ENCODE peak calls at places on chromosomes 2 and 18, in four cellular contexts. T is HepG2, E is WTC11, L is GM12878. A is an unnamed sample.

GRCh38 chr2:114496959-114497358 is 54.5 kb downstream of the DPP10 start:
- DNase-seq in T (no peak), E (no peak), L (no peak), A (no peak)

GRCh38 chr2:44009136-44009744 is 13.5 kb upstream of the LRPPRC start:
- DNase-seq in T (no peak), E (no peak), L (no peak), A (no peak)

GRCh38 chr18:79513381-79514081 is 117.8 kb downstream of the NFATC1 start:
- DNase-seq in T (no peak), E (no peak), L (no peak), A (no peak)

GRCh38 chr2:132438650-132439030 is 22.0 kb downstream of the GPR39 start:
- DNase-seq in T (no peak), E (no peak), L (no peak), A (no peak)

GRCh38 chr2:151577116-151577515 is 157.2 kb downstream of the NEB start:
- DNase-seq in T (no peak), E (no peak), L (no peak), A (no peak)

GRCh38 chr2:3470856-3471737 is 48.2 kb downstream of the ADI1 start:
- DNase-seq in T (no peak), E (no peak), L (no peak), A (no peak)

GRCh38 chr2:207252979-207253640 is 87.4 kb upstream of the KLF7 start:
- DNase-seq in T (no peak), E (peak; percentile 20), L (no peak), A (no peak)

GRCh38 chr18:58661423-58661822 is 9.8 kb upstream of the MALT1 start:
- DNase-seq in T (no peak), E (no peak), L (no peak), A (no peak)

GRCh38 chr2:8488001-8488738 is 193.7 kb upstream of the ID2 start:
- DNase-seq in T (no peak), E (no peak), L (peak; percentile 95), A (no peak)

GRCh38 chr2:70019096-70019495 is 57.7 kb upstream of the ASPRV1 start:
- DNase-seq in T (no peak), E (no peak), L (no peak), A (no peak)

GRCh38 chr2:35220471-35220870 is 1135.1 kb upstream of the CRIM1 start:
- DNase-seq in T (no peak), E (no peak), L (no peak), A (no peak)

GRCh38 chr2:100752628-100753333 is 67.2 kb upstream of the NPAS2 start:
- DNase-seq in T (peak; percentile 67), E (no peak), L (no peak), A (no peak)

GRCh38 chr2:194385376-194385775 is 1271.7 kb upstream of the SLC39A10 start:
- DNase-seq in T (no peak), E (no peak), L (no peak), A (no peak)

GRCh38 chr2:88545118-88545517 is 82.1 kb downstream of the EIF2AK3 start:
- DNase-seq in T (peak; percentile 40), E (peak; percentile 54), L (no peak), A (peak; percentile 76)

GRCh38 chr2:22194218-22194617 is 1070.5 kb downstream of the TDRD15 start:
- DNase-seq in T (no peak), E (no peak), L (no peak), A (no peak)

GRCh38 chr2:195898505-195898904 is 170.1 kb downstream of the DNAH7 start:
- DNase-seq in T (peak; percentile 4), E (no peak), L (no peak), A (peak; percentile 53)

GRCh38 chr18:5975111-5975622 is 79.8 kb upstream of the TMEM200C start:
- DNase-seq in T (no peak), E (no peak), L (peak; percentile 87), A (no peak)

GRCh38 chr2:168363382-168364092 is 92.5 kb upstream of the CERS6 start:
- DNase-seq in T (no peak), E (no peak), L (no peak), A (no peak)

GRCh38 chr2:171741189-171741588 is 53.9 kb downstream of the DYNC1I2 start:
- DNase-seq in T (no peak), E (no peak), L (peak; percentile 8), A (no peak)

GRCh38 chr18:26453370-26454030 is 94.9 kb downstream of the KCTD1 start:
- DNase-seq in T (no peak), E (no peak), L (no peak), A (no peak)

GRCh38 chr2:99569393-99569792 is 79.6 kb upstream of the REV1 start:
- DNase-seq in T (no peak), E (no peak), L (no peak), A (no peak)

GRCh38 chr2:46845542-46846453 is 69.8 kb downstream of the MCFD2 start:
- DNase-seq in T (no peak), E (no peak), L (no peak), A (no peak)

GRCh38 chr2:237996041-237996593 is 29.3 kb downstream of the UBE2F start:
- DNase-seq in T (no peak), E (no peak), L (no peak), A (no peak)

GRCh38 chr2:10305715-10306114 is 3.0 kb downstream of the HPCAL1 start:
- DNase-seq in T (peak; percentile 60), E (peak; percentile 55), L (no peak), A (no peak)

GRCh38 chr2:65366595-65367125 is 65.7 kb downstream of the SPRED2 start:
- DNase-seq in T (peak; percentile 77), E (no peak), L (peak; percentile 11), A (peak; percentile 63)

GRCh38 chr2:168717790-168718502 is 84.5 kb upstream of the NOSTRIN start:
- DNase-seq in T (no peak), E (no peak), L (no peak), A (no peak)

GRCh38 chr18:46622451-46622850 is 34.6 kb downstream of the LOXHD1 start:
- DNase-seq in T (no peak), E (no peak), L (no peak), A (no peak)

GRCh38 chr2:160062283-160063005 is at the start of gene PLA2R1:
- DNase-seq in T (no peak), E (peak; percentile 73), L (no peak), A (no peak)

GRCh38 chr2:216081-216480 is 47.8 kb downstream of the SH3YL1 start:
- DNase-seq in T (no peak), E (no peak), L (no peak), A (no peak)

GRCh38 chr2:152098798-152099654 is at the start of gene CACNB4:
- DNase-seq in T (no peak), E (peak; percentile 58), L (no peak), A (peak; percentile 18)

GRCh38 chr2:213238753-213239591 is 45.3 kb upstream of the SPAG16 start:
- DNase-seq in T (peak; percentile 97), E (no peak), L (no peak), A (no peak)

GRCh38 chr2:63086687-63087086 is 36.1 kb downstream of the OTX1 start:
- DNase-seq in T (no peak), E (no peak), L (no peak), A (no peak)

GRCh38 chr2:75596784-75597183 is 36.0 kb upstream of the EVA1A start:
- DNase-seq in T (no peak), E (no peak), L (no peak), A (no peak)
- TF ChIP-seq CBFB in T (no peak), E (no peak), L (no peak), A (no peak)

GRCh38 chr18:76412818-76413565 is 82.0 kb downstream of the ZNF516 start:
- DNase-seq in T (no peak), E (no peak), L (no peak), A (no peak)

GRCh38 chr18:76410033-76410432 is 85.0 kb downstream of the ZNF516 start:
- DNase-seq in T (no peak), E (no peak), L (no peak), A (no peak)

GRCh38 chr18:76410660-76411417 is 84.2 kb downstream of the ZNF516 start:
- DNase-seq in T (peak; percentile 10), E (no peak), L (peak; percentile 40), A (no peak)

GRCh38 chr18:76414936-76415621 is 80.0 kb downstream of the ZNF516 start:
- DNase-seq in T (no peak), E (no peak), L (no peak), A (no peak)

GRCh38 chr18:76412010-76412817 is 82.8 kb downstream of the ZNF516 start:
- DNase-seq in T (no peak), E (no peak), L (no peak), A (no peak)
- TF ChIP-seq CBFB in T (no peak), E (no peak), L (no peak), A (no peak)

GRCh38 chr2:85064927-85065630 is 68.1 kb upstream of the TCF7L1 start:
- DNase-seq in T (no peak), E (peak; percentile 31), L (no peak), A (no peak)

GRCh38 chr2:85062565-85062964 is 70.6 kb upstream of the TCF7L1 start:
- DNase-seq in T (no peak), E (no peak), L (no peak), A (no peak)

GRCh38 chr2:85063981-85064599 is 69.1 kb upstream of the TCF7L1 start:
- DNase-seq in T (no peak), E (no peak), L (no peak), A (no peak)

GRCh38 chr2:85066874-85067351 is 66.3 kb upstream of the TCF7L1 start:
- DNase-seq in T (peak; percentile 77), E (peak; percentile 93), L (no peak), A (peak; percentile 83)

DNA sequence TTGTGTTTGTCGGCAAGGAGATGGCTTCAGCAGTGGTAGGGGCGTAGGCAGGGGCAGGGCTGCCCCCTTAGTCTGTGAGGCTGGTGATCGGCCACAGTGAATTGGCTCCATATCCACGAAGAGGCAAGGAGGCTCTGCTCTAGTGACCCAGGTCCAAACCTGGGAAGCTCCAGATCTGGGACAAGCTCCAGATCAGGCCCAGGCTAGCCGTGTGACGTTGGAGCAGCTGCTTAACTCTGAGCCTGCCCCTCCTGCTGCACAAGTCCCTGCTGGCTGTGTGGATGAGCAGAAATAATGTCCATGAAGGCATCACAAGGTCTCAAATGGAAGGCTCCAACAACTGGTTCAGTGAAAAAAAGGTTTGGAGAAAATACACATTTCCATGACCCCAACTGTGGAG is 67.2 kb upstream of the TCF7L1 start:
- DNase-seq in T (no peak), E (no peak), L (no peak), A (no peak)
- TF ChIP-seq CBFB in T (no peak), E (no peak), L (no peak), A (no peak)

DNA sequence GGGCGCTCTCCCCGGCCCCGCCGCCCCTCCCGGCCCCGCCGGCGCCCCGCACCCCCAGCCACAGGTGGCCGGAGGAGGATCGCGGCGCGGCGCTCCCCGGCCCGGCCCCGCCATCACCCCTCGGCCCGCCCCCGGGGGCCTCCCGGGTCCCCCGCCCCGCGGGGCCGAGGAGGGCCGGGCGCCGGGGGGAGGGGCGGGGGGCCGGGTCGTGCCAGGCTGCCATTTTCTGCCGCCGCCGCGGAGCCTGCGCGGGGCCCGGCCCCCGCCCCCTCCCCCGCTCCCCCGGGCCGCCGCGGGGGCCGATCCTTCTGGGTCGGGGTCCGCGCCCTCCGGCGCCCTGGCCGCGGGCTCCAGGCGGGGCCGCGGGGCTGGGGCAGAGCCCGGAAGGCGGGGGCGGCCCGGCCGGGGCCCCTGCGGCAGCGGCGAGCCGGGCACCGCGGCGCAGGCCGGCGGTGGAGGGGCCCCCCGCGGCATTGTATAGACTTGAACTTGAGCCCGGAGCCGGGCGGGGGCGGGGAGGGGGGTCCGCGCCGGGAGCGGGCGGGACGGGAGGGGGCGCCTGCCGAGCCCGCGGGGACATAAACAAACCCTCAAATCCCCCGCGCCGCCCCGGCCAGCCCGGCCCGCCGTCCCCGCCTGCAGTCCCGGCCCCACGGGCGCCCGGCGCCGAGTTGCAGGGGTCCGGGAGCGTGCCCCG is 546 bp downstream of the DNMT3A start:
- DNase-seq in T (no peak), E (no peak), L (no peak), A (peak; percentile 65)
- TF ChIP-seq CBFB in T (no peak), E (no peak), L (no peak), A (no peak)